ENCODE peak calls at places on chromosomes 1 and 21, in seven cellular contexts. One of them, this sample, is unnamed. For H3K4me1, the result is how much of the 10 kb centered on the place peaks cover.

GRCh38 chr21:26120833-26121232 is 49.7 kb downstream of the APP start:
- DNase-seq in mesenchymal stem cell: no peak
- DNase-seq in trophoblast cell: peak
- DNase-seq in H1: no peak
- DNase-seq in mesendoderm: peak
- DNase-seq in IMR-90: no peak
- DNase-seq in neuronal stem cell: no peak
- DNase-seq in this sample: peak

GRCh38 chr1:40861227-40862003 is 748 bp downstream of the CITED4 start:
- DNase-seq in trophoblast cell: peak
- DNase-seq in neuronal stem cell: peak
- DNase-seq in IMR-90: peak
- DNase-seq in mesendoderm: peak
- DNase-seq in mesenchymal stem cell: peak
- DNase-seq in H1: no peak
- DNase-seq in this sample: no peak

GRCh38 chr1:17259233-17259873 is 10.5 kb downstream of the PADI3 start:
- DNase-seq in neuronal stem cell: no peak
- DNase-seq in mesenchymal stem cell: peak
- DNase-seq in mesendoderm: no peak
- DNase-seq in IMR-90: peak
- DNase-seq in H1: no peak
- DNase-seq in trophoblast cell: no peak
- DNase-seq in this sample: no peak

GRCh38 chr1:234980657-234981396 is 147.8 kb downstream of the TOMM20 start:
- DNase-seq in mesenchymal stem cell: peak
- DNase-seq in IMR-90: peak
- DNase-seq in neuronal stem cell: no peak
- DNase-seq in H1: no peak
- DNase-seq in mesendoderm: no peak
- DNase-seq in trophoblast cell: peak
- DNase-seq in this sample: no peak

GRCh38 chr1:175527773-175528172 is 215.6 kb downstream of the TNR start:
- DNase-seq in H1: no peak
- DNase-seq in mesenchymal stem cell: no peak
- DNase-seq in IMR-90: no peak
- DNase-seq in neuronal stem cell: no peak
- DNase-seq in trophoblast cell: no peak
- DNase-seq in mesendoderm: no peak
- DNase-seq in this sample: no peak

GRCh38 chr1:67843335-67843734 is 10.1 kb upstream of the GNG12 start:
- DNase-seq in H1: no peak
- DNase-seq in mesenchymal stem cell: no peak
- DNase-seq in neuronal stem cell: no peak
- DNase-seq in trophoblast cell: no peak
- DNase-seq in mesendoderm: no peak
- DNase-seq in IMR-90: peak
- DNase-seq in this sample: no peak

GRCh38 chr21:37562920-37563640 is 196.5 kb downstream of the DYRK1A start:
- DNase-seq in neuronal stem cell: no peak
- DNase-seq in mesenchymal stem cell: no peak
- DNase-seq in trophoblast cell: peak
- DNase-seq in H1: no peak
- DNase-seq in IMR-90: no peak
- DNase-seq in mesendoderm: no peak
- DNase-seq in this sample: no peak

GRCh38 chr21:46100426-46100825 is 2.5 kb downstream of the COL6A2 start:
- DNase-seq in trophoblast cell: no peak
- DNase-seq in neuronal stem cell: no peak
- DNase-seq in IMR-90: peak
- DNase-seq in H1: no peak
- DNase-seq in mesendoderm: no peak
- DNase-seq in mesenchymal stem cell: peak
- DNase-seq in this sample: no peak

GRCh38 chr1:217417363-217417762 is 213.5 kb downstream of the GPATCH2 start:
- DNase-seq in trophoblast cell: no peak
- DNase-seq in mesenchymal stem cell: no peak
- DNase-seq in IMR-90: no peak
- DNase-seq in H1: no peak
- DNase-seq in mesendoderm: no peak
- DNase-seq in neuronal stem cell: no peak
- DNase-seq in this sample: no peak
- H3K4me1 ChIP-seq in trophoblast cell: under half
- H3K4me1 ChIP-seq in mesenchymal stem cell: under half
- H3K4me1 ChIP-seq in IMR-90: under half
- H3K4me1 ChIP-seq in H1: under half
- H3K4me1 ChIP-seq in mesendoderm: under half
- H3K4me1 ChIP-seq in neuronal stem cell: under half
- H3K4me1 ChIP-seq in this sample: under half

GRCh38 chr21:41957991-41958766 is 4.4 kb upstream of the C2CD2 start:
- DNase-seq in neuronal stem cell: no peak
- DNase-seq in mesenchymal stem cell: peak
- DNase-seq in trophoblast cell: peak
- DNase-seq in IMR-90: peak
- DNase-seq in mesendoderm: peak
- DNase-seq in H1: no peak
- DNase-seq in this sample: no peak
- H2BK120ac ChIP-seq in neuronal stem cell: no peak
- H2BK120ac ChIP-seq in mesenchymal stem cell: no peak
- H2BK120ac ChIP-seq in trophoblast cell: peak
- H2BK120ac ChIP-seq in IMR-90: peak
- H2BK120ac ChIP-seq in mesendoderm: no peak
- H2BK120ac ChIP-seq in H1: no peak
- H2BK120ac ChIP-seq in this sample: no peak

GRCh38 chr1:15368888-15369287 is 40.8 kb upstream of the EFHD2 start:
- DNase-seq in mesendoderm: no peak
- DNase-seq in mesenchymal stem cell: no peak
- DNase-seq in neuronal stem cell: no peak
- DNase-seq in H1: no peak
- DNase-seq in IMR-90: no peak
- DNase-seq in trophoblast cell: no peak
- DNase-seq in this sample: no peak

GRCh38 chr1:15364740-15365139 is 44.9 kb upstream of the EFHD2 start:
- DNase-seq in trophoblast cell: no peak
- DNase-seq in mesendoderm: no peak
- DNase-seq in mesenchymal stem cell: no peak
- DNase-seq in neuronal stem cell: no peak
- DNase-seq in IMR-90: no peak
- DNase-seq in H1: no peak
- DNase-seq in this sample: peak

GRCh38 chr1:15371610-15372539 is 37.8 kb upstream of the EFHD2 start:
- DNase-seq in neuronal stem cell: no peak
- DNase-seq in H1: no peak
- DNase-seq in mesenchymal stem cell: peak
- DNase-seq in IMR-90: no peak
- DNase-seq in trophoblast cell: peak
- DNase-seq in mesendoderm: no peak
- DNase-seq in this sample: no peak

GRCh38 chr1:15370781-15371467 is 38.8 kb upstream of the EFHD2 start:
- DNase-seq in mesenchymal stem cell: no peak
- DNase-seq in mesendoderm: no peak
- DNase-seq in neuronal stem cell: no peak
- DNase-seq in trophoblast cell: no peak
- DNase-seq in H1: no peak
- DNase-seq in IMR-90: peak
- DNase-seq in this sample: no peak

DNA sequence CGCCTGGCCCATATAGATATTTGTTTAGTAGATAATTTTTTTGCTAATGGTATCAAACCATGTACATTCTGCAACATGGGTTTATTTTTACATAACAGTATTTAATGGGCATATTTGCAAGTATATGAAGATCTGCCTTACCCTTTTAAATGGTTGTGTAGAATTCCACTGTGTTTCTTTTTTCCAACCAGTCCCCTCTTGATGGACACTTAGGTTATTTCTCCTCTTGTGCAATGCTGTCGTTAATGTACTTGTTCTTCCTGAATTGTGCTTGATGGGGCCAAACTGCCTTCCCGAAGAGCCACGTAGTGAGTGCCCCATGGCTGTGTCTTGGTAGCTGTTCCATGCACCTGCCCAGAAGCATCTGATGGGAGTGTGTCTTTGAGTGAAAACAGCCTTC is 39.4 kb upstream of the EFHD2 start:
- DNase-seq in IMR-90: no peak
- DNase-seq in trophoblast cell: no peak
- DNase-seq in mesenchymal stem cell: no peak
- DNase-seq in H1: no peak
- DNase-seq in neuronal stem cell: no peak
- DNase-seq in mesendoderm: no peak
- DNase-seq in this sample: no peak
- H3K4me1 ChIP-seq in IMR-90: under half
- H3K4me1 ChIP-seq in trophoblast cell: under half
- H3K4me1 ChIP-seq in mesenchymal stem cell: under half
- H3K4me1 ChIP-seq in H1: under half
- H3K4me1 ChIP-seq in neuronal stem cell: under half
- H3K4me1 ChIP-seq in mesendoderm: under half
- H3K4me1 ChIP-seq in this sample: under half

GRCh38 chr1:231493421-231494185 is 34.9 kb upstream of the TSNAX start:
- DNase-seq in IMR-90: peak
- DNase-seq in trophoblast cell: peak
- DNase-seq in mesendoderm: peak
- DNase-seq in H1: no peak
- DNase-seq in neuronal stem cell: no peak
- DNase-seq in mesenchymal stem cell: peak
- DNase-seq in this sample: no peak
- H2BK120ac ChIP-seq in IMR-90: no peak
- H2BK120ac ChIP-seq in trophoblast cell: no peak
- H2BK120ac ChIP-seq in mesendoderm: no peak
- H2BK120ac ChIP-seq in H1: no peak
- H2BK120ac ChIP-seq in neuronal stem cell: no peak
- H2BK120ac ChIP-seq in mesenchymal stem cell: no peak
- H2BK120ac ChIP-seq in this sample: no peak

GRCh38 chr1:15950302-15950701 is 25.6 kb downstream of the ZBTB17 start:
- DNase-seq in IMR-90: no peak
- DNase-seq in H1: no peak
- DNase-seq in trophoblast cell: no peak
- DNase-seq in mesendoderm: no peak
- DNase-seq in neuronal stem cell: no peak
- DNase-seq in mesenchymal stem cell: no peak
- DNase-seq in this sample: no peak

GRCh38 chr1:15948091-15948591 is 27.8 kb downstream of the ZBTB17 start:
- DNase-seq in mesendoderm: peak
- DNase-seq in IMR-90: no peak
- DNase-seq in mesenchymal stem cell: peak
- DNase-seq in trophoblast cell: peak
- DNase-seq in neuronal stem cell: no peak
- DNase-seq in H1: no peak
- DNase-seq in this sample: no peak

GRCh38 chr1:15947382-15948090 is 28.4 kb downstream of the ZBTB17 start:
- DNase-seq in IMR-90: no peak
- DNase-seq in mesendoderm: no peak
- DNase-seq in H1: no peak
- DNase-seq in neuronal stem cell: no peak
- DNase-seq in trophoblast cell: no peak
- DNase-seq in mesenchymal stem cell: no peak
- DNase-seq in this sample: no peak

GRCh38 chr1:15949453-15950245 is 26.3 kb downstream of the ZBTB17 start:
- DNase-seq in neuronal stem cell: no peak
- DNase-seq in trophoblast cell: peak
- DNase-seq in H1: no peak
- DNase-seq in IMR-90: peak
- DNase-seq in mesenchymal stem cell: peak
- DNase-seq in mesendoderm: peak
- DNase-seq in this sample: peak

GRCh38 chr1:15948600-15949452 is 27.1 kb downstream of the ZBTB17 start:
- DNase-seq in H1: no peak
- DNase-seq in mesendoderm: peak
- DNase-seq in neuronal stem cell: no peak
- DNase-seq in mesenchymal stem cell: peak
- DNase-seq in trophoblast cell: peak
- DNase-seq in IMR-90: peak
- DNase-seq in this sample: no peak
- H3K4me1 ChIP-seq in H1: under half
- H3K4me1 ChIP-seq in mesendoderm: under half
- H3K4me1 ChIP-seq in neuronal stem cell: under half
- H3K4me1 ChIP-seq in mesenchymal stem cell: half or more
- H3K4me1 ChIP-seq in trophoblast cell: under half
- H3K4me1 ChIP-seq in IMR-90: under half
- H3K4me1 ChIP-seq in this sample: under half

DNA sequence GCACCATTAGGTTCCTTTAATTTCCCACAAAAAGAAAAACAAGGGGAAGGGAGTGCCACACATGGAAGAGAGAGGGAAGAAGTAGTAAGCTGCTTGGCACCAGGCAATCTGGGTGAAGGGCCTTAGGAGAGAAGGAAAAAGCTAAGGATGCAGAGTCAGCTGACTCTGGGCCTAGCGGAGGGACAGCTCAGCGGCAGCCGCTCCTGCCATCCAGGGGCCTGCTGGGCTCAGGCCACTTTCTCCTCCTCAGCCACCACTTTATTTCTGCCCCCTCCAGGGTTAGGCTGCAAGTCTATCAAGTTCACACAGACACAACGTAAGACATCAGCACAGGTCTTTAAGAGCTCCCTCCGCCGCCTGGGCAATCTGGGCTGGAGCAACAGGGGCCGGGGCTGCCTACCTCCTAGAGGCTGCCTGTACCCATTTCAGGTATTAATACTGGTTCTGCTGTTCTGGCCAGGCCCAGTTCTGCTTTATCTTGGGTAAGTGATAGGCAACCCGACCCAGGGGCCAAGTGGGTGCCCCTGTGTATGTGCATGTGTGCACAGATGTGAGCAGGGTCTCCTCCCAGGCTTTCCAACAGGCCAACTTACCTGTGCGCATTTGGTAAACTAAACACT is 53.6 kb downstream of the SLC45A1 start:
- DNase-seq in mesenchymal stem cell: no peak
- DNase-seq in neuronal stem cell: no peak
- DNase-seq in trophoblast cell: no peak
- DNase-seq in H1: no peak
- DNase-seq in mesendoderm: peak
- DNase-seq in IMR-90: no peak
- DNase-seq in this sample: no peak
- H2BK120ac ChIP-seq in mesenchymal stem cell: no peak
- H2BK120ac ChIP-seq in neuronal stem cell: no peak
- H2BK120ac ChIP-seq in trophoblast cell: no peak
- H2BK120ac ChIP-seq in H1: no peak
- H2BK120ac ChIP-seq in mesendoderm: no peak
- H2BK120ac ChIP-seq in IMR-90: no peak
- H2BK120ac ChIP-seq in this sample: no peak

This sample was measured in H9.